ENCODE peak calls at places on chromosome 7, in four cellular contexts. L is psoas muscle, T is adipocyte, X is left ventricle myocardium inferior. N is an unnamed sample. For H3K4me1, the result is how much of the 10 kb centered on the place peaks cover.

GRCh38 chr7:88075216-88075615 is 141.2 kb downstream of the ADAM22 start:
- DNase-seq in L (no peak), T (no peak), X (no peak), N (no peak)

GRCh38 chr7:55181774-55182173 is 163.0 kb downstream of the EGFR start:
- DNase-seq in L (no peak), T (no peak), X (no peak), N (no peak)

GRCh38 chr7:139776486-139777303 is 1.1 kb downstream of the HIPK2 start:
- DNase-seq in L (no peak), T (peak), X (no peak), N (no peak)

GRCh38 chr7:40324889-40325288 is 190.1 kb downstream of the SUGCT start:
- DNase-seq in L (no peak), T (peak), X (no peak), N (no peak)

GRCh38 chr7:9498303-9498702 is 1064.9 kb downstream of the NXPH1 start:
- DNase-seq in L (no peak), T (no peak), X (no peak), N (no peak)

GRCh38 chr7:42876182-42877068 is 35.4 kb downstream of the C7orf25 start:
- DNase-seq in L (no peak), T (peak), X (no peak), N (peak)

GRCh38 chr7:42843209-42843800 is 68.6 kb downstream of the C7orf25 start:
- DNase-seq in L (peak), T (peak), X (peak), N (no peak)

GRCh38 chr7:90383879-90384278 is 19.4 kb upstream of the CLDN12 start:
- DNase-seq in L (no peak), T (peak), X (no peak), N (no peak)

GRCh38 chr7:155201325-155202087 is 96.2 kb upstream of the INSIG1 start:
- DNase-seq in L (no peak), T (no peak), X (no peak), N (no peak)

GRCh38 chr7:80856769-80857168 is 62.1 kb downstream of the SEMA3C start:
- DNase-seq in L (no peak), T (no peak), X (no peak), N (no peak)

GRCh38 chr7:44075296-44076075 is 6.8 kb downstream of the POLM start:
- DNase-seq in L (no peak), T (no peak), X (no peak), N (no peak)

GRCh38 chr7:115910541-115911164 is 119.9 kb downstream of the TFEC start:
- DNase-seq in L (no peak), T (peak), X (no peak), N (no peak)

GRCh38 chr7:30740417-30741181 is 11.3 kb upstream of the INMT start:
- DNase-seq in L (peak), T (peak), X (peak), N (peak)

GRCh38 chr7:14023838-14024237 is 34.4 kb upstream of the ETV1 start:
- DNase-seq in L (no peak), T (no peak), X (no peak), N (no peak)

GRCh38 chr7:128102490-128103291 is 71.5 kb upstream of the LRRC4 start:
- DNase-seq in L (peak), T (no peak), X (no peak), N (no peak)

GRCh38 chr7:81361769-81362168 is 408.1 kb downstream of the HGF start:
- DNase-seq in L (no peak), T (peak), X (no peak), N (no peak)

GRCh38 chr7:7662527-7662926 is 22.0 kb downstream of the UMAD1 start:
- DNase-seq in L (no peak), T (peak), X (no peak), N (no peak)

GRCh38 chr7:98619450-98620321 is 2.6 kb downstream of the NPTX2 start:
- DNase-seq in L (no peak), T (peak), X (peak), N (no peak)

GRCh38 chr7:98617960-98618418 is 904 bp downstream of the NPTX2 start:
- DNase-seq in L (no peak), T (peak), X (no peak), N (no peak)

GRCh38 chr7:98617051-98617959 is at the start of gene NPTX2:
- DNase-seq in L (peak), T (peak), X (peak), N (no peak)

GRCh38 chr7:98616381-98617050 is 569 bp upstream of the NPTX2 start:
- DNase-seq in L (peak), T (peak), X (no peak), N (no peak)

GRCh38 chr7:98618786-98619185 is 1.7 kb downstream of the NPTX2 start:
- DNase-seq in L (no peak), T (peak), X (no peak), N (no peak)
- H3K4me3 ChIP-seq in L (no peak), T (peak), X (peak), N (no peak)

GRCh38 chr7:100152404-100152803 is 3.7 kb downstream of the LAMTOR4 start:
- DNase-seq in L (no peak), T (no peak), X (no peak), N (no peak)
- H3K4me1 ChIP-seq in L (under half), T (under half), X (under half), N (under half)

GRCh38 chr7:79452495-79453265 is 787 bp downstream of the MAGI2 start:
- DNase-seq in L (peak), T (peak), X (peak), N (no peak)

GRCh38 chr7:79453266-79453557 is 255 bp downstream of the MAGI2 start:
- DNase-seq in L (no peak), T (no peak), X (no peak), N (no peak)

GRCh38 chr7:79455173-79455790 is 1.8 kb upstream of the MAGI2 start:
- DNase-seq in L (no peak), T (peak), X (peak), N (no peak)

GRCh38 chr7:79453558-79454324 is at the start of gene MAGI2:
- DNase-seq in L (peak), T (peak), X (peak), N (no peak)

GRCh38 chr7:79454325-79454960 is 976 bp upstream of the MAGI2 start:
- DNase-seq in L (peak), T (peak), X (peak), N (no peak)
- H3K4me3 ChIP-seq in L (peak), T (peak), X (peak), N (no peak)

GRCh38 chr7:5696346-5697100 is 84.9 kb downstream of the RNF216 start:
- DNase-seq in L (no peak), T (no peak), X (no peak), N (no peak)
- H3K4me1 ChIP-seq in L (half or more), T (half or more), X (half or more), N (half or more)

GRCh38 chr7:99124236-99124635 is 19.7 kb downstream of the SMURF1 start:
- DNase-seq in L (no peak), T (no peak), X (no peak), N (no peak)

GRCh38 chr7:99124636-99125504 is 19.0 kb downstream of the SMURF1 start:
- DNase-seq in L (no peak), T (no peak), X (no peak), N (no peak)

GRCh38 chr7:99125505-99125865 is 18.4 kb downstream of the SMURF1 start:
- DNase-seq in L (no peak), T (no peak), X (no peak), N (no peak)

GRCh38 chr7:99122762-99123161 is 21.1 kb downstream of the SMURF1 start:
- DNase-seq in L (no peak), T (no peak), X (no peak), N (no peak)

DNA sequence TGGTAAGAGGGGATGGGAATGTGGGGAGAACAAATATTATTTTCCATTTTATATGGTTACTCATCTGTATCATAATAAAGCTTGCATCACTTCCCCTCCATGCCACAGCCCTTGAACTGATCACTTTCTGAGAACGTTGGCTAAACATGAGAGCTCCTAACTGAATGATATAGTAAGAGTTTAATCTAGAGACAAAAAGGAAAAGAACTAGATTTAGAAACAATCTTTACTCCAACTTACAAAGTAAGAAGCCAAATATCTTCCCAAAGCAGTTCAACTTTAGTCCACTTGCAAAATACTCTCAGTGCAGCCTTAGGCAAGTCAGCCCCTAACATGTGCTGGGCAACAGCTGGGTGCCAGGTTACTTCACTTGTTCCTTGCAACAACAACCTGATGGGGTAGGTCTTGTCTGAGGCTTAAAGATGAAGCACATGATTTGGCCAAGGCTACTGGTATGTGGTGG is 20.3 kb downstream of the SMURF1 start:
- DNase-seq in L (no peak), T (peak), X (no peak), N (no peak)
- H3K4me3 ChIP-seq in L (no peak), T (peak), X (no peak), N (no peak)

N was measured in naive thymus-derived CD4-positive, alpha-beta T cell.